ENCODE peak calls at places on chromosomes 16 and 17, in five cellular contexts. G, K, C, N and H are unnamed samples.

GRCh38 chr16:47358816-47359215 is 102.0 kb downstream of the ITFG1 start:
- DNase-seq in G (no peak), K (no peak), C (no peak), N (no peak), H (no peak)

GRCh38 chr17:7351665-7352558 is at the start of gene KCTD11:
- DNase-seq in G (peak), K (peak), C (peak), N (peak), H (peak)

GRCh38 chr17:945672-946071 is 33.9 kb downstream of the NXN start:
- DNase-seq in G (no peak), K (no peak), C (no peak), N (no peak), H (no peak)

GRCh38 chr16:81861503-81861902 is 82.4 kb downstream of the PLCG2 start:
- DNase-seq in G (no peak), K (no peak), C (no peak), N (no peak), H (no peak)

GRCh38 chr17:66667491-66668030 is 167.4 kb upstream of the CACNG5 start:
- DNase-seq in G (no peak), K (no peak), C (peak), N (no peak), H (no peak)

GRCh38 chr16:50209548-50210265 is 56.6 kb downstream of the TENT4B start:
- DNase-seq in G (peak), K (no peak), C (no peak), N (no peak), H (no peak)

GRCh38 chr16:3595110-3595486 is 16.3 kb downstream of the SLX4 start:
- DNase-seq in G (no peak), K (no peak), C (peak), N (no peak), H (no peak)

GRCh38 chr16:30523768-30524574 is 2.4 kb downstream of the ZNF768 start:
- DNase-seq in G (no peak), K (no peak), C (no peak), N (no peak), H (no peak)

GRCh38 chr17:10775058-10775457 is 28.8 kb downstream of the TMEM238L start:
- DNase-seq in G (peak), K (no peak), C (no peak), N (no peak), H (no peak)

GRCh38 chr17:35087731-35088646 is 24.5 kb upstream of the RFFL start:
- DNase-seq in G (peak), K (no peak), C (peak), N (peak), H (no peak)

GRCh38 chr16:87880117-87880696 is 10.9 kb upstream of the SLC7A5 start:
- DNase-seq in G (no peak), K (no peak), C (no peak), N (no peak), H (no peak)

GRCh38 chr17:40265337-40265736 is 22.3 kb upstream of the CDC6 start:
- DNase-seq in G (no peak), K (no peak), C (no peak), N (no peak), H (no peak)

GRCh38 chr17:62984801-62985200 is 18.8 kb downstream of the TANC2 start:
- DNase-seq in G (no peak), K (no peak), C (no peak), N (no peak), H (no peak)

GRCh38 chr17:31597646-31598387 is 206.3 kb downstream of the RAB11FIP4 start:
- DNase-seq in G (no peak), K (no peak), C (no peak), N (no peak), H (no peak)

GRCh38 chr17:50575581-50576210 is 15.2 kb downstream of the CACNA1G start:
- DNase-seq in G (no peak), K (no peak), C (no peak), N (no peak), H (no peak)

GRCh38 chr17:57806083-57806830 is 43.6 kb downstream of the MRPS23 start:
- DNase-seq in G (no peak), K (no peak), C (no peak), N (no peak), H (no peak)

GRCh38 chr17:74892013-74892841 is 1.2 kb downstream of the FADS6 start:
- DNase-seq in G (no peak), K (no peak), C (no peak), N (no peak), H (no peak)

GRCh38 chr16:88531931-88532433 is 38.2 kb upstream of the ZC3H18 start:
- DNase-seq in G (no peak), K (no peak), C (no peak), N (peak), H (no peak)

GRCh38 chr17:17348872-17349723 is 45.9 kb downstream of the NT5M start:
- DNase-seq in G (peak), K (no peak), C (no peak), N (no peak), H (no peak)

GRCh38 chr16:84608281-84608680 is 9.6 kb downstream of the COTL1 start:
- DNase-seq in G (no peak), K (no peak), C (no peak), N (no peak), H (no peak)

GRCh38 chr16:4285167-4285566 is 12.3 kb upstream of the TFAP4 start:
- DNase-seq in G (no peak), K (no peak), C (no peak), N (no peak), H (no peak)

GRCh38 chr16:86971251-86971650 is 345.9 kb downstream of the C16orf95 start:
- DNase-seq in G (no peak), K (no peak), C (no peak), N (no peak), H (no peak)

GRCh38 chr16:84024854-84025253 is 17.7 kb downstream of the SLC38A8 start:
- DNase-seq in G (no peak), K (peak), C (no peak), N (no peak), H (no peak)

GRCh38 chr16:86567701-86568571 is 1.3 kb downstream of the FOXC2 start:
- DNase-seq in G (no peak), K (no peak), C (no peak), N (no peak), H (no peak)

GRCh38 chr17:30104575-30105339 is 11.9 kb upstream of the NSRP1 start:
- DNase-seq in G (peak), K (peak), C (peak), N (peak), H (peak)

GRCh38 chr17:3004150-3004801 is 59.1 kb downstream of the OR1D5 start:
- DNase-seq in G (peak), K (peak), C (peak), N (peak), H (peak)

GRCh38 chr17:60832206-60832605 is 154.6 kb downstream of the BCAS3 start:
- DNase-seq in G (no peak), K (no peak), C (no peak), N (no peak), H (no peak)

GRCh38 chr16:25785361-25785760 is 93.6 kb downstream of the HS3ST4 start:
- DNase-seq in G (no peak), K (no peak), C (no peak), N (no peak), H (no peak)

GRCh38 chr17:57666946-57667345 is 78.2 kb downstream of the CCDC182 start:
- DNase-seq in G (no peak), K (no peak), C (no peak), N (no peak), H (no peak)

GRCh38 chr17:73363788-73364522 is 52.2 kb upstream of the CDC42EP4 start:
- DNase-seq in G (no peak), K (no peak), C (no peak), N (no peak), H (no peak)

GRCh38 chr16:24834459-24835335 is 11.1 kb upstream of the SLC5A11 start:
- DNase-seq in G (peak), K (no peak), C (peak), N (peak), H (no peak)

GRCh38 chr17:28698253-28698941 is 13.3 kb downstream of the PROCA1 start:
- DNase-seq in G (peak), K (no peak), C (no peak), N (no peak), H (no peak)

GRCh38 chr17:28993013-28993600 is 12.7 kb downstream of the SEZ6 start:
- DNase-seq in G (no peak), K (no peak), C (no peak), N (no peak), H (no peak)

GRCh38 chr16:2857451-2858244 is at the start of gene PRSS22:
- DNase-seq in G (no peak), K (no peak), C (peak), N (no peak), H (no peak)

GRCh38 chr16:73015612-73016487 is 32.1 kb downstream of the ZFHX3 start:
- DNase-seq in G (peak), K (no peak), C (peak), N (no peak), H (no peak)

GRCh38 chr16:16830973-16831372 is 452.0 kb downstream of the NPIPA7 start:
- DNase-seq in G (no peak), K (no peak), C (no peak), N (no peak), H (no peak)

GRCh38 chr16:10352262-10352661 is 33.6 kb upstream of the ATF7IP2 start:
- DNase-seq in G (no peak), K (no peak), C (no peak), N (no peak), H (no peak)

GRCh38 chr17:40963838-40964237 is 2.9 kb downstream of the KRT39 start:
- DNase-seq in G (no peak), K (no peak), C (peak), N (no peak), H (no peak)

GRCh38 chr16:533391-534088 is 6.0 kb downstream of the CAPN15 start:
- DNase-seq in G (peak), K (no peak), C (no peak), N (no peak), H (no peak)

GRCh38 chr17:42251115-42251514 is 25.1 kb downstream of the STAT5B start:
- DNase-seq in G (no peak), K (no peak), C (no peak), N (no peak), H (no peak)
- TF ChIP-seq CTCF in G (no peak), K (peak), C (no peak), N (peak), H (no peak)

DNA sequence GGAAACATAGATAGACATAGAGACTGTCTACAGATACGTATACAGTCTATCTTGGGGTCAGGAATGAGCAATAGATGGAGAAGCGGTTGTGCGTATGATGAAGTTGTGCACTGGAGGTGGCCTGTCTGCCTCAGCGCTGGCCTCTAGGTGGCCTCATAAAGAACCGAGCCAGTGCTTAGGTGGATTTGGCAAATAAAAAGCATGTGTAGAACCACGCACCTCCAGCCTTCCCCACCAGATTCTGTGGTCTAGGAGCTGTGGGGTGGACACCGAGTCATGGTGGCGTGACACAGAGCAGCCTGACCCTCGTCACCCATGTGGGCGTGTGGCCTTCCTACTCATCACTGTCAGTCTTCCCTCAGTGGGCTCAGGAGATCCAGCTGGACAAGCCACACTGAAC is 34.0 kb downstream of the PGS1 start:
- DNase-seq in G (no peak), K (no peak), C (peak), N (no peak), H (no peak)
- TF ChIP-seq CTCF in G (no peak), K (peak), C (peak), N (peak), H (no peak)

GRCh38 chr17:48550313-48551205 is 5.7 kb upstream of the HOXB2 start:
- DNase-seq in G (no peak), K (no peak), C (no peak), N (no peak), H (no peak)
- TF ChIP-seq CTCF in G (no peak), K (no peak), C (no peak), N (peak), H (no peak)

DNA sequence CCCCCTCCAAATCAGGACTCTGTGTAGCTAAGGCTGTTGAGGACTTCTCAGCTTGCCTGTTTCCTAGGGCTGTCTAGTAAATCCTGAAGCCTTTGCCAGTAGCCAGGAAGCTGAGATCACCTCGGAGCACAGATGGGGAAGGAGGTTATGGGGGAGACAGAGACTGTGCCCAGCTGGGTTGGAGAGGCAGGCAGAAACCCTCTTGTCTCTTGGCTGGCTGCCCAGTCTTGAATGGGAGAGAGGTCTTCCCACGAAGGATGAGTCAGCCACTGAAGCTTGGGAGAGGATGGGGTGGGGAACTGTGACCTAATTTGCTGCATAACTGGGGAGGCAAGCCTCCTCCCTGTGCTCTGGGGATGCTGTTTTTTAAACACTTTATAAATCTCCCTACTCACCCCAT is 69.8 kb downstream of the SHISA9 start:
- DNase-seq in G (no peak), K (no peak), C (no peak), N (peak), H (no peak)
- TF ChIP-seq CTCF in G (no peak), K (no peak), C (no peak), N (no peak), H (no peak)

GRCh38 chr17:38559025-38559879 is 46.5 kb downstream of the SRCIN1 start:
- DNase-seq in G (peak), K (no peak), C (peak), N (peak), H (peak)
- TF ChIP-seq CTCF in G (peak), K (no peak), C (peak), N (peak), H (no peak)